ENCODE peak calls at places on chromosomes 11 and 22, in eight cellular contexts. U, I, M, K, F, S, V and T are unnamed samples.

GRCh38 chr11:117998664-117999353 is 12.6 kb downstream of the IL10RA start:
- DNase-seq in U (no peak), I (no peak), M (no peak), K (no peak), F (no peak), S (no peak), V (no peak), T (no peak)

GRCh38 chr11:134483291-134483690 is 71.2 kb upstream of the B3GAT1 start:
- DNase-seq in U (no peak), I (no peak), M (no peak), K (no peak), F (no peak), S (no peak), V (no peak), T (no peak)

GRCh38 chr11:40295466-40295865 is 1164.0 kb downstream of the LRRC4C start:
- DNase-seq in U (no peak), I (no peak), M (no peak), K (no peak), F (no peak), S (no peak), V (no peak), T (no peak)

GRCh38 chr22:24553597-24554315 is 1.2 kb downstream of the GUCD1 start:
- DNase-seq in U (no peak), I (no peak), M (no peak), K (peak), F (peak), S (no peak), V (no peak), T (peak)

GRCh38 chr11:69135420-69136363 is 20.0 kb upstream of the SMIM38 start:
- DNase-seq in U (no peak), I (no peak), M (no peak), K (no peak), F (no peak), S (no peak), V (no peak), T (no peak)

GRCh38 chr11:129230006-129230405 is 37.9 kb upstream of the ARHGAP32 start:
- DNase-seq in U (no peak), I (no peak), M (peak), K (no peak), F (no peak), S (no peak), V (no peak), T (peak)

GRCh38 chr22:31972180-31972579 is 27.8 kb downstream of the YWHAH start:
- DNase-seq in U (no peak), I (no peak), M (no peak), K (no peak), F (no peak), S (no peak), V (no peak), T (no peak)

GRCh38 chr11:32081901-32082300 is 9.0 kb upstream of the RCN1 start:
- DNase-seq in U (no peak), I (no peak), M (no peak), K (no peak), F (no peak), S (no peak), V (no peak), T (no peak)

GRCh38 chr11:68138256-68138655 is 17.1 kb upstream of the CHKA start:
- DNase-seq in U (no peak), I (no peak), M (no peak), K (no peak), F (no peak), S (no peak), V (no peak), T (no peak)

GRCh38 chr22:20887375-20887774 is 28.6 kb downstream of the SNAP29 start:
- DNase-seq in U (peak), I (no peak), M (no peak), K (no peak), F (no peak), S (no peak), V (no peak), T (no peak)

GRCh38 chr11:12161137-12161536 is 50.7 kb downstream of the MICAL2 start:
- DNase-seq in U (no peak), I (no peak), M (no peak), K (no peak), F (no peak), S (no peak), V (no peak), T (no peak)

GRCh38 chr11:102553835-102554282 is 23.3 kb upstream of the MMP7 start:
- DNase-seq in U (peak), I (no peak), M (peak), K (no peak), F (peak), S (no peak), V (no peak), T (no peak)

GRCh38 chr22:33126881-33127280 is 68.7 kb upstream of the SYN3 start:
- DNase-seq in U (peak), I (no peak), M (peak), K (peak), F (peak), S (no peak), V (no peak), T (no peak)

GRCh38 chr11:133726576-133726975 is 118.7 kb downstream of the SPATA19 start:
- DNase-seq in U (no peak), I (no peak), M (no peak), K (no peak), F (no peak), S (no peak), V (peak), T (no peak)

GRCh38 chr22:38850941-38851849 is 7.4 kb upstream of the NPTXR start:
- DNase-seq in U (peak), I (no peak), M (no peak), K (no peak), F (peak), S (no peak), V (no peak), T (no peak)

GRCh38 chr11:72609045-72609444 is 65.2 kb downstream of the PDE2A start:
- DNase-seq in U (peak), I (no peak), M (no peak), K (peak), F (no peak), S (no peak), V (no peak), T (peak)

GRCh38 chr22:44158766-44159165 is 22.0 kb upstream of the PARVG start:
- DNase-seq in U (no peak), I (no peak), M (no peak), K (no peak), F (no peak), S (no peak), V (no peak), T (no peak)

GRCh38 chr22:37870273-37870672 is 21.1 kb downstream of the EIF3L start:
- DNase-seq in U (no peak), I (no peak), M (no peak), K (no peak), F (no peak), S (no peak), V (no peak), T (no peak)

GRCh38 chr11:119108151-119108856 is 1.2 kb downstream of the C2CD2L start:
- DNase-seq in U (no peak), I (peak), M (peak), K (peak), F (peak), S (no peak), V (peak), T (peak)

GRCh38 chr11:2470495-2470894 is 25.7 kb downstream of the KCNQ1 start:
- DNase-seq in U (no peak), I (no peak), M (no peak), K (no peak), F (no peak), S (no peak), V (no peak), T (no peak)

GRCh38 chr22:20404881-20405280 is 10.9 kb downstream of the ZNF74 start:
- DNase-seq in U (no peak), I (no peak), M (no peak), K (no peak), F (no peak), S (no peak), V (no peak), T (no peak)

GRCh38 chr11:2661173-2662023 is 38.4 kb downstream of the KCNQ1OT1 start:
- DNase-seq in U (no peak), I (no peak), M (no peak), K (no peak), F (no peak), S (no peak), V (no peak), T (no peak)

GRCh38 chr11:31240340-31240904 is 129.1 kb downstream of the DCDC1 start:
- DNase-seq in U (peak), I (no peak), M (peak), K (peak), F (no peak), S (no peak), V (peak), T (peak)

GRCh38 chr11:33687733-33688479 is 12.7 kb downstream of the C11orf91 start:
- DNase-seq in U (peak), I (peak), M (peak), K (peak), F (no peak), S (peak), V (peak), T (peak)

GRCh38 chr11:2269601-2270321 is 627 bp downstream of the ASCL2 start:
- DNase-seq in U (peak), I (no peak), M (peak), K (no peak), F (peak), S (no peak), V (no peak), T (no peak)

GRCh38 chr11:75270896-75271415 is 30.4 kb downstream of the TPBGL start:
- DNase-seq in U (peak), I (no peak), M (peak), K (peak), F (peak), S (no peak), V (no peak), T (peak)

GRCh38 chr11:123188508-123189165 is 6.4 kb downstream of the CLMP start:
- DNase-seq in U (no peak), I (no peak), M (no peak), K (no peak), F (no peak), S (no peak), V (no peak), T (no peak)

GRCh38 chr22:44088976-44089570 is 65.0 kb downstream of the PARVB start:
- DNase-seq in U (no peak), I (no peak), M (no peak), K (no peak), F (peak), S (no peak), V (no peak), T (no peak)

GRCh38 chr11:120079750-120080610 is 57.9 kb downstream of the TRIM29 start:
- DNase-seq in U (no peak), I (no peak), M (peak), K (no peak), F (no peak), S (no peak), V (no peak), T (peak)

GRCh38 chr11:12862761-12863469 is 146.2 kb upstream of the RASSF10 start:
- DNase-seq in U (peak), I (no peak), M (no peak), K (no peak), F (peak), S (no peak), V (no peak), T (no peak)

GRCh38 chr11:20161230-20161918 is 1.1 kb upstream of the DBX1 start:
- DNase-seq in U (no peak), I (no peak), M (no peak), K (no peak), F (no peak), S (no peak), V (no peak), T (no peak)

GRCh38 chr22:42716221-42716620 is 4.4 kb downstream of the A4GALT start:
- DNase-seq in U (no peak), I (no peak), M (no peak), K (peak), F (no peak), S (no peak), V (no peak), T (no peak)

GRCh38 chr22:27349456-27349855 is 452.1 kb downstream of the MN1 start:
- DNase-seq in U (no peak), I (no peak), M (no peak), K (no peak), F (no peak), S (no peak), V (no peak), T (no peak)

GRCh38 chr22:26416670-26417270 is 12.3 kb upstream of the ASPHD2 start:
- DNase-seq in U (no peak), I (no peak), M (no peak), K (no peak), F (peak), S (peak), V (no peak), T (no peak)

GRCh38 chr11:4825132-4825531 is 4.0 kb downstream of the OR51F2 start:
- DNase-seq in U (no peak), I (no peak), M (no peak), K (no peak), F (no peak), S (no peak), V (no peak), T (no peak)

GRCh38 chr11:73894725-73895335 is 18.0 kb downstream of the PAAF1 start:
- DNase-seq in U (no peak), I (no peak), M (no peak), K (no peak), F (no peak), S (no peak), V (no peak), T (no peak)

GRCh38 chr11:3231550-3231850 is 717 bp downstream of the MRGPRE start:
- DNase-seq in U (no peak), I (no peak), M (no peak), K (no peak), F (no peak), S (no peak), V (no peak), T (no peak)